ENCODE peak calls at places on chromosomes 16 and 17, in five cellular contexts. B is BE2C, Z is left ventricle myocardium inferior, E is A549, J is neural progenitor cell. S is an unnamed sample.

GRCh38 chr17:6574689-6575595 is 18.6 kb upstream of the PITPNM3 start:
- DNase-seq in B (no peak), Z (peak), E (no peak), J (peak), S (peak)

GRCh38 chr17:20266806-20267458 is 200.4 kb downstream of the LGALS9B start:
- DNase-seq in B (no peak), Z (no peak), E (no peak), J (no peak), S (peak)

GRCh38 chr17:82243648-82244412 is 15.0 kb downstream of the SLC16A3 start:
- DNase-seq in B (no peak), Z (no peak), E (no peak), J (no peak), S (no peak)

GRCh38 chr17:35099929-35100328 is 19.7 kb downstream of the RAD51D start:
- DNase-seq in B (no peak), Z (no peak), E (no peak), J (no peak), S (no peak)

GRCh38 chr17:35338230-35338629 is 35.2 kb downstream of the SLFN11 start:
- DNase-seq in B (no peak), Z (no peak), E (no peak), J (no peak), S (no peak)

GRCh38 chr16:28863929-28864886 is 565 bp downstream of the SH2B1 start:
- DNase-seq in B (no peak), Z (no peak), E (no peak), J (peak), S (peak)

GRCh38 chr16:64950262-64950661 is 171.6 kb downstream of the CDH11 start:
- DNase-seq in B (no peak), Z (no peak), E (no peak), J (no peak), S (no peak)

GRCh38 chr17:78294776-78295175 is 63.3 kb downstream of the TMEM235 start:
- DNase-seq in B (no peak), Z (no peak), E (no peak), J (no peak), S (no peak)

GRCh38 chr17:45411348-45412105 is 21.1 kb downstream of the ARHGAP27 start:
- DNase-seq in B (no peak), Z (no peak), E (no peak), J (no peak), S (no peak)

DNA sequence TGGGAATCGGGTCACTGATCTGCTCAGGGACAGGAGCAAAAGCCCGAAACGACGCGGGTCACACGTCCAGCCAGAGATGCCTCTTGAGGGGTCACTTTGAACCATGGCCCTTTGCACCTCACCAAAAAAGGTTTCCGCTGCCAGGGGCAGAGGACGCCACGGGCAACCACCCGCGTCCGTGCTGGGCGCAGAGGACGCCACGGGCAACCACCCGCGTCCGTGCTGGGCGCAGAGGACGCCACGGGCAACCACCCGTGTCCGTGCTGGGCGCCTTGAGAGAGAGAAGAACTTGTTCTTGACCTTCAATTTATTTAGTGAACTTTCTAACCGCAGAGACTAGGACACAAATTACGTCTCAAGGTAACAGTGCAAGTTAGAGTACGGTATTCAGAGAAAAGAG is 35.5 kb downstream of the TIMM22 start:
- DNase-seq in B (no peak), Z (no peak), E (no peak), J (no peak), S (no peak)
- H3K4me3 ChIP-seq in B (no peak), Z (peak), E (no peak), J (peak), S (no peak)

DNA sequence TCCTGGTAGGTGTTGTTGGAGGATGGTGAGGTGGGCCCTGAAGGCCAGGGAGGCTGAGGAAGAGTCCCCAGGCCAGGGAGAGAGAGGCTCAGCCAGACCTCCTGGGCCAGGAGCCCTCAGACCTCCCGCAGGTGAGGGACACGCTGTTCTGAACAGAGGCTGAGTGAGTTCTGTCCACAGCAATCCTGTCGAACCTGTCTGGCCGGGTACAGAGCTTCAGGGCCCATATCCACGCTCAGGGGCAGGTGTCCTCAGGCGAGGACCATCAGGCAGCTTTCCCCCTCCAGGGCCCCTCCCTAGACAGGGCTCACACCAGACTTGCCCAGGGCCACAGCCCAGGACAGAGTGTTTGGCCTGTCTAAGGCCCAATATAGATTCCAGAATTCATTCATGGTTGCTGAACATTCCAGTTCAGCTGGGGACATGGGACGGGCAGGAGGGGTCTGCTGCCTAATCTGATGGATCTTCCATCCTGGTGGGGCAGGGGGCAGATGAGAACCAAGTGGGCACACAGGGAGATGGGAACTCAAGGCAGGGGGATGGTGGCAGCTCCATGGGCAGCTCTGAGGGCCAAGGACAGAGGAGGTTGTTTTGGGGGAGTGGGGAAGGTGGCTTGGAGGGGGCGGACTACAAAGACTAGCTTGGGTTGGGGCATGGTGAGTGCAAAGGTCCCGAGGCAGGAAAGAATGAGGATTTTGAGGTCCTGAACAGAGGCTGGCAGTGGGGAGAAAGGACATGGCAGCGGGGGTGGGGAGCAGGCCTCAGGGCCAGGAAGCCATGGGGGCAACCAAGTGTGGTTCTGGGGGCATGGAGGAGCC is 23.4 kb upstream of the MPRIP start:
- DNase-seq in B (no peak), Z (peak), E (no peak), J (no peak), S (no peak)
- TF ChIP-seq CTCF in B (no peak), Z (no peak), E (no peak), J (no peak), S (no peak)

GRCh38 chr17:57833597-57833939 is 16.3 kb downstream of the MRPS23 start:
- DNase-seq in B (no peak), Z (no peak), E (no peak), J (no peak), S (no peak)
- H3K4me3 ChIP-seq in B (peak), Z (peak), E (no peak), J (no peak), S (no peak)

GRCh38 chr16:10729649-10730048 is 14.0 kb upstream of the NUBP1 start:
- DNase-seq in B (peak), Z (no peak), E (peak), J (peak), S (peak)
- TF ChIP-seq CTCF in B (no peak), Z (no peak), E (peak), J (no peak), S (peak)

S was measured in AG10803.